ENCODE peak calls at places on chromosomes 2 and 18, in eight cellular contexts. One of them, this sample, is unnamed.

GRCh38 chr2:85600235-85600575 is 2.3 kb downstream of the TMEM150A start:
- DNase-seq in activated CD8-positive, alpha-beta memory T cell treated with anti-CD3 and anti-CD28 coated beads, Interleukin-2, amount 10 ng/mL, durations not matched to agents 7 days and 5 days: no peak
- DNase-seq in D341Med: no peak
- DNase-seq in NB4: no peak
- DNase-seq in NCI-H2029 treated with DMSO at 0.1 percent for 48 hours: no peak
- DNase-seq in H54: no peak
- DNase-seq in right cardiac atrium: no peak
- DNase-seq in activated naive CD4-positive, alpha-beta T cell treated with Interleukin-2 at 50 U/mL for 16 hours: no peak
- DNase-seq in this sample: no peak

GRCh38 chr18:44627245-44627644 is 53.4 kb upstream of the SETBP1 start:
- DNase-seq in activated CD8-positive, alpha-beta memory T cell treated with anti-CD3 and anti-CD28 coated beads, Interleukin-2, amount 10 ng/mL, durations not matched to agents 7 days and 5 days: no peak
- DNase-seq in D341Med: no peak
- DNase-seq in NB4: no peak
- DNase-seq in NCI-H2029 treated with DMSO at 0.1 percent for 48 hours: no peak
- DNase-seq in H54: no peak
- DNase-seq in right cardiac atrium: no peak
- DNase-seq in activated naive CD4-positive, alpha-beta T cell treated with Interleukin-2 at 50 U/mL for 16 hours: no peak
- DNase-seq in this sample: no peak

GRCh38 chr2:151162185-151162584 is 99.5 kb downstream of the RBM43 start:
- DNase-seq in activated CD8-positive, alpha-beta memory T cell treated with anti-CD3 and anti-CD28 coated beads, Interleukin-2, amount 10 ng/mL, durations not matched to agents 7 days and 5 days: no peak
- DNase-seq in D341Med: no peak
- DNase-seq in NB4: no peak
- DNase-seq in NCI-H2029 treated with DMSO at 0.1 percent for 48 hours: no peak
- DNase-seq in H54: no peak
- DNase-seq in right cardiac atrium: no peak
- DNase-seq in activated naive CD4-positive, alpha-beta T cell treated with Interleukin-2 at 50 U/mL for 16 hours: no peak
- DNase-seq in this sample: no peak

GRCh38 chr18:77091366-77091765 is 41.2 kb downstream of the MBP start:
- DNase-seq in activated CD8-positive, alpha-beta memory T cell treated with anti-CD3 and anti-CD28 coated beads, Interleukin-2, amount 10 ng/mL, durations not matched to agents 7 days and 5 days: no peak
- DNase-seq in D341Med: no peak
- DNase-seq in NB4: no peak
- DNase-seq in NCI-H2029 treated with DMSO at 0.1 percent for 48 hours: no peak
- DNase-seq in H54: no peak
- DNase-seq in right cardiac atrium: no peak
- DNase-seq in activated naive CD4-positive, alpha-beta T cell treated with Interleukin-2 at 50 U/mL for 16 hours: no peak
- DNase-seq in this sample: no peak

GRCh38 chr2:232292395-232293154 is 86.0 kb upstream of the ALPP start:
- DNase-seq in activated CD8-positive, alpha-beta memory T cell treated with anti-CD3 and anti-CD28 coated beads, Interleukin-2, amount 10 ng/mL, durations not matched to agents 7 days and 5 days: peak
- DNase-seq in D341Med: peak
- DNase-seq in NB4: peak
- DNase-seq in NCI-H2029 treated with DMSO at 0.1 percent for 48 hours: no peak
- DNase-seq in H54: peak
- DNase-seq in right cardiac atrium: peak
- DNase-seq in activated naive CD4-positive, alpha-beta T cell treated with Interleukin-2 at 50 U/mL for 16 hours: peak
- DNase-seq in this sample: peak

GRCh38 chr2:236167297-236168109 is 683 bp downstream of the GBX2 start:
- DNase-seq in activated CD8-positive, alpha-beta memory T cell treated with anti-CD3 and anti-CD28 coated beads, Interleukin-2, amount 10 ng/mL, durations not matched to agents 7 days and 5 days: no peak
- DNase-seq in D341Med: no peak
- DNase-seq in NB4: peak
- DNase-seq in NCI-H2029 treated with DMSO at 0.1 percent for 48 hours: no peak
- DNase-seq in H54: no peak
- DNase-seq in right cardiac atrium: peak
- DNase-seq in activated naive CD4-positive, alpha-beta T cell treated with Interleukin-2 at 50 U/mL for 16 hours: no peak
- DNase-seq in this sample: peak

GRCh38 chr2:171957061-171957460 is 34.8 kb downstream of the HAT1 start:
- DNase-seq in activated CD8-positive, alpha-beta memory T cell treated with anti-CD3 and anti-CD28 coated beads, Interleukin-2, amount 10 ng/mL, durations not matched to agents 7 days and 5 days: no peak
- DNase-seq in D341Med: peak
- DNase-seq in NB4: peak
- DNase-seq in NCI-H2029 treated with DMSO at 0.1 percent for 48 hours: no peak
- DNase-seq in H54: no peak
- DNase-seq in right cardiac atrium: no peak
- DNase-seq in activated naive CD4-positive, alpha-beta T cell treated with Interleukin-2 at 50 U/mL for 16 hours: no peak
- DNase-seq in this sample: no peak

GRCh38 chr2:164388511-164388910 is 232.8 kb downstream of the GRB14 start:
- DNase-seq in activated CD8-positive, alpha-beta memory T cell treated with anti-CD3 and anti-CD28 coated beads, Interleukin-2, amount 10 ng/mL, durations not matched to agents 7 days and 5 days: no peak
- DNase-seq in D341Med: no peak
- DNase-seq in NB4: peak
- DNase-seq in NCI-H2029 treated with DMSO at 0.1 percent for 48 hours: no peak
- DNase-seq in H54: peak
- DNase-seq in right cardiac atrium: no peak
- DNase-seq in activated naive CD4-positive, alpha-beta T cell treated with Interleukin-2 at 50 U/mL for 16 hours: no peak
- DNase-seq in this sample: no peak

GRCh38 chr2:177983183-177983788 is 89.3 kb downstream of the PDE11A start:
- DNase-seq in activated CD8-positive, alpha-beta memory T cell treated with anti-CD3 and anti-CD28 coated beads, Interleukin-2, amount 10 ng/mL, durations not matched to agents 7 days and 5 days: peak
- DNase-seq in D341Med: peak
- DNase-seq in NB4: peak
- DNase-seq in NCI-H2029 treated with DMSO at 0.1 percent for 48 hours: peak
- DNase-seq in H54: peak
- DNase-seq in right cardiac atrium: peak
- DNase-seq in activated naive CD4-positive, alpha-beta T cell treated with Interleukin-2 at 50 U/mL for 16 hours: no peak
- DNase-seq in this sample: peak

GRCh38 chr18:59357928-59358327 is 1.1 kb downstream of the LMAN1 start:
- DNase-seq in activated CD8-positive, alpha-beta memory T cell treated with anti-CD3 and anti-CD28 coated beads, Interleukin-2, amount 10 ng/mL, durations not matched to agents 7 days and 5 days: no peak
- DNase-seq in D341Med: no peak
- DNase-seq in NB4: peak
- DNase-seq in NCI-H2029 treated with DMSO at 0.1 percent for 48 hours: no peak
- DNase-seq in H54: peak
- DNase-seq in right cardiac atrium: no peak
- DNase-seq in activated naive CD4-positive, alpha-beta T cell treated with Interleukin-2 at 50 U/mL for 16 hours: peak
- DNase-seq in this sample: no peak

GRCh38 chr2:14722919-14723559 is 90.5 kb downstream of the LRATD1 start:
- DNase-seq in activated CD8-positive, alpha-beta memory T cell treated with anti-CD3 and anti-CD28 coated beads, Interleukin-2, amount 10 ng/mL, durations not matched to agents 7 days and 5 days: no peak
- DNase-seq in D341Med: no peak
- DNase-seq in NB4: no peak
- DNase-seq in NCI-H2029 treated with DMSO at 0.1 percent for 48 hours: no peak
- DNase-seq in H54: no peak
- DNase-seq in right cardiac atrium: no peak
- DNase-seq in activated naive CD4-positive, alpha-beta T cell treated with Interleukin-2 at 50 U/mL for 16 hours: no peak
- DNase-seq in this sample: no peak

GRCh38 chr2:179297922-179298321 is 33.3 kb upstream of the SESTD1 start:
- DNase-seq in activated CD8-positive, alpha-beta memory T cell treated with anti-CD3 and anti-CD28 coated beads, Interleukin-2, amount 10 ng/mL, durations not matched to agents 7 days and 5 days: no peak
- DNase-seq in D341Med: no peak
- DNase-seq in NB4: no peak
- DNase-seq in NCI-H2029 treated with DMSO at 0.1 percent for 48 hours: no peak
- DNase-seq in H54: no peak
- DNase-seq in right cardiac atrium: no peak
- DNase-seq in activated naive CD4-positive, alpha-beta T cell treated with Interleukin-2 at 50 U/mL for 16 hours: no peak
- DNase-seq in this sample: no peak

GRCh38 chr2:70616168-70616694 is 62.6 kb upstream of the TGFA start:
- DNase-seq in activated CD8-positive, alpha-beta memory T cell treated with anti-CD3 and anti-CD28 coated beads, Interleukin-2, amount 10 ng/mL, durations not matched to agents 7 days and 5 days: no peak
- DNase-seq in D341Med: no peak
- DNase-seq in NB4: no peak
- DNase-seq in NCI-H2029 treated with DMSO at 0.1 percent for 48 hours: peak
- DNase-seq in H54: no peak
- DNase-seq in right cardiac atrium: no peak
- DNase-seq in activated naive CD4-positive, alpha-beta T cell treated with Interleukin-2 at 50 U/mL for 16 hours: no peak
- DNase-seq in this sample: no peak

GRCh38 chr2:26561918-26562810 is 79.0 kb downstream of the CIB4 start:
- DNase-seq in activated CD8-positive, alpha-beta memory T cell treated with anti-CD3 and anti-CD28 coated beads, Interleukin-2, amount 10 ng/mL, durations not matched to agents 7 days and 5 days: peak
- DNase-seq in D341Med: peak
- DNase-seq in NB4: peak
- DNase-seq in NCI-H2029 treated with DMSO at 0.1 percent for 48 hours: no peak
- DNase-seq in H54: no peak
- DNase-seq in right cardiac atrium: peak
- DNase-seq in activated naive CD4-positive, alpha-beta T cell treated with Interleukin-2 at 50 U/mL for 16 hours: peak
- DNase-seq in this sample: peak

GRCh38 chr2:149860276-149860921 is 272.8 kb upstream of the MMADHC start:
- DNase-seq in activated CD8-positive, alpha-beta memory T cell treated with anti-CD3 and anti-CD28 coated beads, Interleukin-2, amount 10 ng/mL, durations not matched to agents 7 days and 5 days: no peak
- DNase-seq in D341Med: no peak
- DNase-seq in NB4: no peak
- DNase-seq in NCI-H2029 treated with DMSO at 0.1 percent for 48 hours: no peak
- DNase-seq in H54: no peak
- DNase-seq in right cardiac atrium: no peak
- DNase-seq in activated naive CD4-positive, alpha-beta T cell treated with Interleukin-2 at 50 U/mL for 16 hours: no peak
- DNase-seq in this sample: no peak

GRCh38 chr2:205405194-205405593 is 277.1 kb upstream of the NRP2 start:
- DNase-seq in activated CD8-positive, alpha-beta memory T cell treated with anti-CD3 and anti-CD28 coated beads, Interleukin-2, amount 10 ng/mL, durations not matched to agents 7 days and 5 days: no peak
- DNase-seq in D341Med: no peak
- DNase-seq in NB4: no peak
- DNase-seq in NCI-H2029 treated with DMSO at 0.1 percent for 48 hours: no peak
- DNase-seq in H54: no peak
- DNase-seq in right cardiac atrium: no peak
- DNase-seq in activated naive CD4-positive, alpha-beta T cell treated with Interleukin-2 at 50 U/mL for 16 hours: no peak
- DNase-seq in this sample: no peak

GRCh38 chr2:651961-652373 is 25.2 kb downstream of the TMEM18 start:
- DNase-seq in activated CD8-positive, alpha-beta memory T cell treated with anti-CD3 and anti-CD28 coated beads, Interleukin-2, amount 10 ng/mL, durations not matched to agents 7 days and 5 days: peak
- DNase-seq in D341Med: no peak
- DNase-seq in NB4: no peak
- DNase-seq in NCI-H2029 treated with DMSO at 0.1 percent for 48 hours: no peak
- DNase-seq in H54: no peak
- DNase-seq in right cardiac atrium: no peak
- DNase-seq in activated naive CD4-positive, alpha-beta T cell treated with Interleukin-2 at 50 U/mL for 16 hours: no peak
- DNase-seq in this sample: no peak

GRCh38 chr2:33085646-33086045 is 138.9 kb downstream of the LTBP1 start:
- DNase-seq in activated CD8-positive, alpha-beta memory T cell treated with anti-CD3 and anti-CD28 coated beads, Interleukin-2, amount 10 ng/mL, durations not matched to agents 7 days and 5 days: no peak
- DNase-seq in D341Med: no peak
- DNase-seq in NB4: no peak
- DNase-seq in NCI-H2029 treated with DMSO at 0.1 percent for 48 hours: no peak
- DNase-seq in H54: no peak
- DNase-seq in right cardiac atrium: no peak
- DNase-seq in activated naive CD4-positive, alpha-beta T cell treated with Interleukin-2 at 50 U/mL for 16 hours: no peak
- DNase-seq in this sample: no peak

GRCh38 chr2:174965992-174966789 is 39.0 kb downstream of the CHN1 start:
- DNase-seq in activated CD8-positive, alpha-beta memory T cell treated with anti-CD3 and anti-CD28 coated beads, Interleukin-2, amount 10 ng/mL, durations not matched to agents 7 days and 5 days: no peak
- DNase-seq in D341Med: no peak
- DNase-seq in NB4: no peak
- DNase-seq in NCI-H2029 treated with DMSO at 0.1 percent for 48 hours: no peak
- DNase-seq in H54: no peak
- DNase-seq in right cardiac atrium: no peak
- DNase-seq in activated naive CD4-positive, alpha-beta T cell treated with Interleukin-2 at 50 U/mL for 16 hours: no peak
- DNase-seq in this sample: no peak

GRCh38 chr2:11387831-11388230 is 43.4 kb upstream of the ROCK2 start:
- DNase-seq in activated CD8-positive, alpha-beta memory T cell treated with anti-CD3 and anti-CD28 coated beads, Interleukin-2, amount 10 ng/mL, durations not matched to agents 7 days and 5 days: no peak
- DNase-seq in D341Med: no peak
- DNase-seq in NB4: no peak
- DNase-seq in NCI-H2029 treated with DMSO at 0.1 percent for 48 hours: no peak
- DNase-seq in H54: no peak
- DNase-seq in right cardiac atrium: no peak
- DNase-seq in activated naive CD4-positive, alpha-beta T cell treated with Interleukin-2 at 50 U/mL for 16 hours: no peak
- DNase-seq in this sample: no peak

GRCh38 chr2:62654423-62654791 is 51.1 kb upstream of the EHBP1 start:
- DNase-seq in activated CD8-positive, alpha-beta memory T cell treated with anti-CD3 and anti-CD28 coated beads, Interleukin-2, amount 10 ng/mL, durations not matched to agents 7 days and 5 days: no peak
- DNase-seq in D341Med: no peak
- DNase-seq in NB4: no peak
- DNase-seq in NCI-H2029 treated with DMSO at 0.1 percent for 48 hours: no peak
- DNase-seq in H54: peak
- DNase-seq in right cardiac atrium: no peak
- DNase-seq in activated naive CD4-positive, alpha-beta T cell treated with Interleukin-2 at 50 U/mL for 16 hours: no peak
- DNase-seq in this sample: no peak

GRCh38 chr2:43178602-43179542 is 47.5 kb downstream of the ZFP36L2 start:
- DNase-seq in activated CD8-positive, alpha-beta memory T cell treated with anti-CD3 and anti-CD28 coated beads, Interleukin-2, amount 10 ng/mL, durations not matched to agents 7 days and 5 days: no peak
- DNase-seq in D341Med: no peak
- DNase-seq in NB4: peak
- DNase-seq in NCI-H2029 treated with DMSO at 0.1 percent for 48 hours: no peak
- DNase-seq in H54: peak
- DNase-seq in right cardiac atrium: peak
- DNase-seq in activated naive CD4-positive, alpha-beta T cell treated with Interleukin-2 at 50 U/mL for 16 hours: peak
- DNase-seq in this sample: no peak

GRCh38 chr18:56861244-56861643 is 210.1 kb downstream of the WDR7 start:
- DNase-seq in activated CD8-positive, alpha-beta memory T cell treated with anti-CD3 and anti-CD28 coated beads, Interleukin-2, amount 10 ng/mL, durations not matched to agents 7 days and 5 days: no peak
- DNase-seq in D341Med: no peak
- DNase-seq in NB4: no peak
- DNase-seq in NCI-H2029 treated with DMSO at 0.1 percent for 48 hours: no peak
- DNase-seq in H54: no peak
- DNase-seq in right cardiac atrium: no peak
- DNase-seq in activated naive CD4-positive, alpha-beta T cell treated with Interleukin-2 at 50 U/mL for 16 hours: no peak
- DNase-seq in this sample: no peak

GRCh38 chr2:208269091-208269490 is 3.0 kb downstream of the PIKFYVE start:
- DNase-seq in activated CD8-positive, alpha-beta memory T cell treated with anti-CD3 and anti-CD28 coated beads, Interleukin-2, amount 10 ng/mL, durations not matched to agents 7 days and 5 days: no peak
- DNase-seq in D341Med: no peak
- DNase-seq in NB4: peak
- DNase-seq in NCI-H2029 treated with DMSO at 0.1 percent for 48 hours: no peak
- DNase-seq in H54: no peak
- DNase-seq in right cardiac atrium: no peak
- DNase-seq in activated naive CD4-positive, alpha-beta T cell treated with Interleukin-2 at 50 U/mL for 16 hours: no peak
- DNase-seq in this sample: no peak

GRCh38 chr18:303578-303977 is 35.7 kb upstream of the THOC1 start:
- DNase-seq in activated CD8-positive, alpha-beta memory T cell treated with anti-CD3 and anti-CD28 coated beads, Interleukin-2, amount 10 ng/mL, durations not matched to agents 7 days and 5 days: no peak
- DNase-seq in D341Med: no peak
- DNase-seq in NB4: no peak
- DNase-seq in NCI-H2029 treated with DMSO at 0.1 percent for 48 hours: no peak
- DNase-seq in H54: no peak
- DNase-seq in right cardiac atrium: no peak
- DNase-seq in activated naive CD4-positive, alpha-beta T cell treated with Interleukin-2 at 50 U/mL for 16 hours: no peak
- DNase-seq in this sample: no peak

GRCh38 chr2:86023366-86023712 is 82.3 kb downstream of the POLR1A start:
- DNase-seq in activated CD8-positive, alpha-beta memory T cell treated with anti-CD3 and anti-CD28 coated beads, Interleukin-2, amount 10 ng/mL, durations not matched to agents 7 days and 5 days: no peak
- DNase-seq in D341Med: no peak
- DNase-seq in NB4: no peak
- DNase-seq in NCI-H2029 treated with DMSO at 0.1 percent for 48 hours: no peak
- DNase-seq in H54: no peak
- DNase-seq in right cardiac atrium: no peak
- DNase-seq in activated naive CD4-positive, alpha-beta T cell treated with Interleukin-2 at 50 U/mL for 16 hours: no peak
- DNase-seq in this sample: no peak

GRCh38 chr18:2847341-2848144 is 737 bp downstream of the EMILIN2 start:
- DNase-seq in activated CD8-positive, alpha-beta memory T cell treated with anti-CD3 and anti-CD28 coated beads, Interleukin-2, amount 10 ng/mL, durations not matched to agents 7 days and 5 days: no peak
- DNase-seq in D341Med: peak
- DNase-seq in NB4: peak
- DNase-seq in NCI-H2029 treated with DMSO at 0.1 percent for 48 hours: no peak
- DNase-seq in H54: no peak
- DNase-seq in right cardiac atrium: peak
- DNase-seq in activated naive CD4-positive, alpha-beta T cell treated with Interleukin-2 at 50 U/mL for 16 hours: peak
- DNase-seq in this sample: no peak

GRCh38 chr2:221467610-221468009 is 104.5 kb downstream of the EPHA4 start:
- DNase-seq in activated CD8-positive, alpha-beta memory T cell treated with anti-CD3 and anti-CD28 coated beads, Interleukin-2, amount 10 ng/mL, durations not matched to agents 7 days and 5 days: no peak
- DNase-seq in D341Med: no peak
- DNase-seq in NB4: no peak
- DNase-seq in NCI-H2029 treated with DMSO at 0.1 percent for 48 hours: no peak
- DNase-seq in H54: no peak
- DNase-seq in right cardiac atrium: no peak
- DNase-seq in activated naive CD4-positive, alpha-beta T cell treated with Interleukin-2 at 50 U/mL for 16 hours: no peak
- DNase-seq in this sample: no peak

GRCh38 chr2:100235098-100235497 is 87.2 kb downstream of the LONRF2 start:
- DNase-seq in activated CD8-positive, alpha-beta memory T cell treated with anti-CD3 and anti-CD28 coated beads, Interleukin-2, amount 10 ng/mL, durations not matched to agents 7 days and 5 days: peak
- DNase-seq in D341Med: no peak
- DNase-seq in NB4: peak
- DNase-seq in NCI-H2029 treated with DMSO at 0.1 percent for 48 hours: no peak
- DNase-seq in H54: no peak
- DNase-seq in right cardiac atrium: no peak
- DNase-seq in activated naive CD4-positive, alpha-beta T cell treated with Interleukin-2 at 50 U/mL for 16 hours: peak
- DNase-seq in this sample: no peak

GRCh38 chr2:200357845-200358244 is 51.4 kb downstream of the SPATS2L start:
- DNase-seq in activated CD8-positive, alpha-beta memory T cell treated with anti-CD3 and anti-CD28 coated beads, Interleukin-2, amount 10 ng/mL, durations not matched to agents 7 days and 5 days: no peak
- DNase-seq in D341Med: no peak
- DNase-seq in NB4: no peak
- DNase-seq in NCI-H2029 treated with DMSO at 0.1 percent for 48 hours: no peak
- DNase-seq in H54: no peak
- DNase-seq in right cardiac atrium: no peak
- DNase-seq in activated naive CD4-positive, alpha-beta T cell treated with Interleukin-2 at 50 U/mL for 16 hours: no peak
- DNase-seq in this sample: no peak

GRCh38 chr2:74239346-74239745 is 40.9 kb downstream of the MTHFD2 start:
- DNase-seq in activated CD8-positive, alpha-beta memory T cell treated with anti-CD3 and anti-CD28 coated beads, Interleukin-2, amount 10 ng/mL, durations not matched to agents 7 days and 5 days: no peak
- DNase-seq in D341Med: no peak
- DNase-seq in NB4: no peak
- DNase-seq in NCI-H2029 treated with DMSO at 0.1 percent for 48 hours: no peak
- DNase-seq in H54: no peak
- DNase-seq in right cardiac atrium: no peak
- DNase-seq in activated naive CD4-positive, alpha-beta T cell treated with Interleukin-2 at 50 U/mL for 16 hours: no peak
- DNase-seq in this sample: no peak

GRCh38 chr2:23843051-23843976 is 83.6 kb downstream of the ATAD2B start:
- DNase-seq in activated CD8-positive, alpha-beta memory T cell treated with anti-CD3 and anti-CD28 coated beads, Interleukin-2, amount 10 ng/mL, durations not matched to agents 7 days and 5 days: no peak
- DNase-seq in D341Med: no peak
- DNase-seq in NB4: no peak
- DNase-seq in NCI-H2029 treated with DMSO at 0.1 percent for 48 hours: no peak
- DNase-seq in H54: no peak
- DNase-seq in right cardiac atrium: no peak
- DNase-seq in activated naive CD4-positive, alpha-beta T cell treated with Interleukin-2 at 50 U/mL for 16 hours: no peak
- DNase-seq in this sample: no peak

GRCh38 chr18:6203791-6204190 is 210.9 kb downstream of the L3MBTL4 start:
- DNase-seq in activated CD8-positive, alpha-beta memory T cell treated with anti-CD3 and anti-CD28 coated beads, Interleukin-2, amount 10 ng/mL, durations not matched to agents 7 days and 5 days: no peak
- DNase-seq in D341Med: no peak
- DNase-seq in NB4: no peak
- DNase-seq in NCI-H2029 treated with DMSO at 0.1 percent for 48 hours: peak
- DNase-seq in H54: no peak
- DNase-seq in right cardiac atrium: no peak
- DNase-seq in activated naive CD4-positive, alpha-beta T cell treated with Interleukin-2 at 50 U/mL for 16 hours: no peak
- DNase-seq in this sample: no peak